ENCODE peak calls at places on chromosomes 6 and 20, in six cellular contexts. E, V, N, Q, Y and U are unnamed samples.

GRCh38 chr6:23412770-23413169 is 713.2 kb upstream of the NRSN1 start:
- DNase-seq in E (no peak), V (no peak), N (no peak), Q (no peak), Y (no peak), U (no peak)

GRCh38 chr20:59939879-59940128 is 301 bp downstream of the PPP1R3D start:
- DNase-seq in E (no peak), V (peak; percentile 52), N (no peak), Q (no peak), Y (peak; percentile 18), U (peak; percentile 43)

GRCh38 chr6:16805190-16805860 is 44.1 kb upstream of the ATXN1 start:
- DNase-seq in E (no peak), V (no peak), N (no peak), Q (no peak), Y (peak; percentile 17), U (no peak)

GRCh38 chr6:153130515-153131036 is 506 bp downstream of the RGS17 start:
- DNase-seq in E (no peak), V (no peak), N (no peak), Q (no peak), Y (peak; percentile 30), U (no peak)

GRCh38 chr6:106735828-106736227 is 106.5 kb downstream of the QRSL1 start:
- DNase-seq in E (no peak), V (no peak), N (no peak), Q (no peak), Y (no peak), U (no peak)

GRCh38 chr6:33807606-33808005 is 3.8 kb upstream of the MLN start:
- DNase-seq in E (no peak), V (no peak), N (no peak), Q (no peak), Y (no peak), U (no peak)

GRCh38 chr6:57173886-57174510 is 1.9 kb downstream of the BAG2 start:
- DNase-seq in E (no peak), V (no peak), N (no peak), Q (no peak), Y (no peak), U (no peak)

GRCh38 chr6:17466707-17467106 is 73.3 kb downstream of the CAP2 start:
- DNase-seq in E (no peak), V (no peak), N (no peak), Q (no peak), Y (no peak), U (no peak)

GRCh38 chr6:73898599-73898998 is 202.6 kb downstream of the CD109 start:
- DNase-seq in E (no peak), V (no peak), N (no peak), Q (no peak), Y (no peak), U (no peak)
- TF ChIP-seq CTCF in E (no peak), V (peak; percentile 12), N (no peak), Q (no peak), Y (no peak), U (no peak)

DNA sequence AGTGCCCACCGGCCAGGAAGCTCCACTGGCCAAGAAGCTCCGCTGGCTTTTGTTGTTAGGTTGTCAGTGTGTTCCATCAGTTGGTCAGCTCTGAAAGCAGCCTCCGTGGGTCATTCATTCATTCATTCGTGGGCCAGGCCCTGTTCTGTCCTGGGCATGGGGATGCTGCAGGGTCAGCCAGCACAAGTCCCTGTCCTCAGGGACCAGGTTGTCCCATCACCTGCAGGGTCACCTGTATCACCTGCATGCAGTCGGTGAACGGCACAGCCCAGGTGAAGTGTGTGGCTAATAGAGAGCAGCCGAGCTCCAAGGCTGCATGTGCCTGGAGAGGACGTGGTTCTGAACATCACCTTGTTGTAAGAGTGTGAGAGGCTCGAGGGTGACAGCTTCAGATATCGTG is 403.5 kb downstream of the CDH4 start:
- DNase-seq in E (no peak), V (no peak), N (no peak), Q (no peak), Y (no peak), U (no peak)
- TF ChIP-seq CTCF in E (no peak), V (no peak), N (no peak), Q (no peak), Y (no peak), U (no peak)

GRCh38 chr6:157877149-157877548 is 54.1 kb downstream of the SNX9 start:
- DNase-seq in E (no peak), V (no peak), N (no peak), Q (no peak), Y (no peak), U (no peak)

GRCh38 chr6:157878039-157878438 is 55.0 kb downstream of the SNX9 start:
- DNase-seq in E (no peak), V (no peak), N (no peak), Q (no peak), Y (no peak), U (no peak)

GRCh38 chr6:157869673-157870302 is 46.7 kb downstream of the SNX9 start:
- DNase-seq in E (no peak), V (no peak), N (no peak), Q (no peak), Y (no peak), U (no peak)

GRCh38 chr6:157877573-157878011 is 54.5 kb downstream of the SNX9 start:
- DNase-seq in E (no peak), V (no peak), N (no peak), Q (no peak), Y (no peak), U (no peak)

GRCh38 chr6:157873735-157874344 is 50.8 kb downstream of the SNX9 start:
- DNase-seq in E (peak; percentile 82), V (peak; percentile 73), N (no peak), Q (peak; percentile 66), Y (peak; percentile 89), U (peak; percentile 77)
- TF ChIP-seq CTCF in E (peak; percentile 84), V (peak; percentile 81), N (peak; percentile 63), Q (peak; percentile 82), Y (peak; percentile 88), U (peak; percentile 83)

GRCh38 chr20:31605902-31606677 is 1.0 kb downstream of the ID1 start:
- DNase-seq in E (no peak), V (no peak), N (no peak), Q (no peak), Y (peak; percentile 33), U (no peak)
- TF ChIP-seq CTCF in E (no peak), V (no peak), N (no peak), Q (no peak), Y (no peak), U (no peak)